ENCODE peak calls at places on chromosomes 13 and 19, in four cellular contexts. Z, A, V and L are unnamed samples.

GRCh38 chr19:610801-611505 is 21.3 kb downstream of the HCN2 start:
- DNase-seq in V (no peak), A (no peak), Z (peak; percentile 83), L (no peak)

GRCh38 chr19:55255618-55256423 is 3.0 kb downstream of the PPP6R1 start:
- DNase-seq in V (no peak), A (peak; percentile 95), Z (peak; percentile 46), L (no peak)

GRCh38 chr13:31052478-31052877 is 109.2 kb downstream of the HSPH1 start:
- DNase-seq in V (no peak), A (no peak), Z (no peak), L (no peak)

GRCh38 chr13:94682229-94682628 is 30.1 kb downstream of the SOX21 start:
- DNase-seq in A (no peak), V (no peak), Z (no peak), L (no peak)

GRCh38 chr19:3123956-3124355 is 11.9 kb upstream of the GNA15 start:
- DNase-seq in V (no peak), A (no peak), Z (no peak), L (no peak)

GRCh38 chr19:18172331-18173053 is 1.1 kb upstream of the IFI30 start:
- DNase-seq in A (no peak), V (no peak), Z (no peak), L (no peak)

GRCh38 chr13:44331912-44332840 is 41.4 kb upstream of the SERP2 start:
- DNase-seq in A (peak; percentile 24), Z (peak; percentile 72), V (no peak), L (peak; percentile 58)

GRCh38 chr19:3386447-3387234 is 20.3 kb downstream of the NFIC start:
- DNase-seq in V (no peak), Z (no peak), A (no peak), L (no peak)

GRCh38 chr13:77213644-77214043 is 113.2 kb downstream of the MYCBP2 start:
- DNase-seq in V (no peak), Z (peak; percentile 53), A (peak; percentile 4), L (no peak)

GRCh38 chr13:114203536-114203935 is 24.5 kb downstream of the CFAP97D2 start:
- DNase-seq in Z (no peak), A (no peak), V (no peak), L (no peak)

GRCh38 chr13:29472317-29472961 is 123.0 kb downstream of the SLC7A1 start:
- DNase-seq in A (peak; percentile 67), V (peak; percentile 78), Z (peak; percentile 76), L (peak; percentile 80)

GRCh38 chr19:1818549-1819195 is 6.6 kb upstream of the ATP8B3 start:
- DNase-seq in Z (no peak), A (no peak), V (no peak), L (no peak)

GRCh38 chr13:105846923-105847322 is 688.5 kb downstream of the EFNB2 start:
- DNase-seq in Z (no peak), A (no peak), V (no peak), L (no peak)

GRCh38 chr13:94947965-94948371 is 235.6 kb upstream of the SOX21 start:
- DNase-seq in Z (no peak), V (no peak), A (no peak), L (peak; percentile 87)

GRCh38 chr13:45878966-45879365 is 27.4 kb upstream of the SIAH3 start:
- DNase-seq in A (no peak), Z (no peak), V (no peak), L (no peak)

GRCh38 chr19:3968556-3969434 is 2.1 kb downstream of the DAPK3 start:
- DNase-seq in V (peak; percentile 90), Z (peak; percentile 100), A (peak; percentile 96), L (peak; percentile 90)

GRCh38 chr19:32830231-32831014 is 39.1 kb downstream of the SLC7A9 start:
- DNase-seq in V (no peak), A (peak; percentile 25), Z (peak; percentile 33), L (no peak)

GRCh38 chr19:30073152-30074000 is 131.3 kb downstream of the URI1 start:
- DNase-seq in Z (no peak), V (no peak), A (no peak), L (no peak)

GRCh38 chr19:33404916-33405315 is 31.4 kb downstream of the CEBPG start:
- DNase-seq in V (no peak), Z (no peak), A (no peak), L (no peak)

GRCh38 chr19:17289489-17289888 is 7.8 kb downstream of the ANKLE1 start:
- DNase-seq in A (peak; percentile 24), V (peak; percentile 83), Z (peak; percentile 93), L (peak; percentile 53)

GRCh38 chr19:48866692-48867091 is 1.7 kb downstream of the PLEKHA4 start:
- DNase-seq in Z (no peak), V (peak; percentile 11), A (no peak), L (no peak)

GRCh38 chr19:32407004-32407992 is 1.7 kb downstream of the DPY19L3 start:
- DNase-seq in Z (peak; percentile 80), A (peak; percentile 3), V (no peak), L (no peak)

GRCh38 chr19:40239415-40240226 is 13.1 kb upstream of the CCNP start:
- DNase-seq in Z (no peak), V (no peak), A (no peak), L (no peak)